ENCODE peak calls at places on chromosome 18, in five cellular contexts. L, G, U, K and N are unnamed samples.

GRCh38 chr18:23842305-23842704 is 153.1 kb downstream of the LAMA3 start:
- DNase-seq in G (no peak), K (no peak), L (no peak), U (no peak), N (no peak)

GRCh38 chr18:48023334-48024008 is 93.0 kb upstream of the SMAD2 start:
- DNase-seq in G (peak), U (no peak), L (no peak), K (peak), N (peak)

GRCh38 chr18:79797518-79798345 is at the start of gene KCNG2:
- DNase-seq in U (no peak), L (no peak), K (peak), G (peak), N (peak)

GRCh38 chr18:6145645-6146308 is 250.5 kb upstream of the TMEM200C start:
- DNase-seq in U (no peak), G (no peak), L (no peak), K (no peak), N (no peak)

GRCh38 chr18:13703899-13704298 is 22.5 kb downstream of the FAM210A start:
- DNase-seq in U (no peak), G (no peak), L (no peak), K (peak), N (no peak)

GRCh38 chr18:48623468-48624220 is 84.8 kb downstream of the CTIF start:
- DNase-seq in L (no peak), G (no peak), K (peak), U (peak), N (peak)

GRCh38 chr18:50790956-50791355 is 28.9 kb downstream of the MRO start:
- DNase-seq in U (no peak), G (peak), K (no peak), L (no peak), N (no peak)

GRCh38 chr18:9661564-9661963 is 46.5 kb upstream of the RAB31 start:
- DNase-seq in U (no peak), L (no peak), K (peak), G (peak), N (peak)

GRCh38 chr18:3709166-3709565 is 259.2 kb downstream of the TGIF1 start:
- DNase-seq in L (no peak), U (no peak), G (no peak), K (no peak), N (no peak)

GRCh38 chr18:9716780-9717563 is 8.9 kb downstream of the RAB31 start:
- DNase-seq in U (no peak), G (no peak), K (no peak), L (no peak), N (no peak)

GRCh38 chr18:1663879-1664705 is 759.4 kb downstream of the ADCYAP1 start:
- DNase-seq in G (peak), K (peak), U (no peak), L (no peak), N (peak)

GRCh38 chr18:42392416-42392815 is 437.4 kb downstream of the PIK3C3 start:
- DNase-seq in K (no peak), L (no peak), U (no peak), G (no peak), N (no peak)

GRCh38 chr18:58949031-58949430 is 84.4 kb downstream of the ZNF532 start:
- DNase-seq in K (no peak), L (no peak), U (no peak), G (no peak), N (no peak)

GRCh38 chr18:47558110-47558750 is 306.8 kb upstream of the SKOR2 start:
- DNase-seq in U (no peak), K (no peak), G (no peak), L (no peak), N (no peak)

GRCh38 chr18:60292186-60292585 is 80.4 kb downstream of the MC4R start:
- DNase-seq in L (no peak), U (no peak), G (no peak), K (no peak), N (no peak)

GRCh38 chr18:2846638-2847340 is at the start of gene EMILIN2:
- DNase-seq in U (no peak), G (peak), L (no peak), K (peak), N (peak)

GRCh38 chr18:5049124-5049523 is 147.9 kb downstream of the AKAIN1 start:
- DNase-seq in U (no peak), K (no peak), L (no peak), G (no peak), N (no peak)

GRCh38 chr18:6729247-6730091 is at the start of gene ARHGAP28:
- DNase-seq in U (peak), G (peak), L (peak), K (peak), N (peak)

GRCh38 chr18:36717422-36718110 is 111.2 kb downstream of the TPGS2 start:
- DNase-seq in G (no peak), K (no peak), U (no peak), L (no peak), N (no peak)

GRCh38 chr18:49021076-49021432 is 70.3 kb upstream of the SMAD7 start:
- DNase-seq in L (no peak), U (no peak), K (no peak), G (no peak), N (no peak)

GRCh38 chr18:47585914-47586313 is 334.5 kb upstream of the SKOR2 start:
- DNase-seq in G (no peak), L (no peak), U (no peak), K (no peak), N (no peak)

GRCh38 chr18:27713727-27714080 is 463.2 kb downstream of the CDH2 start:
- DNase-seq in U (peak), K (peak), G (peak), L (no peak), N (peak)

GRCh38 chr18:28175930-28176673 is 828 bp downstream of the CDH2 start:
- DNase-seq in U (no peak), L (no peak), G (peak), K (peak), N (peak)

DNA sequence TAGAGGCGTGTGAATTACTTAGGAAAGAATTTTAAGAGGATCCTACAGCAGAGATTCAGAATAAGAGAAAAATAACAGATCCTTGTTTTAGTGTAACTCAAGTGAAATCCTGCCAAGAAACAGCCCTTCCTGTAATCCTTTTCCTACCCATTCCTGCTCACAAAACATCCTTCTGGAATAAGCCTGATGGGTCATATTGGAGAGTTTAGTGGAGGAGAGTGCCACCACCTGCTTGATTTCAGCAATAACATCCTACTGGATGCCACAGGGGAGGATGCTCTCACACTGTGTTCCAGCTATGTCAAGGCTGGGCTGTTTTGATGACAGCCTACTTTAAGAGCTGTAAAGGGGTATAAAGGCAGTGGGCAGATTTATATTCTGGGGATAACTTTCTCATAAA is 54.8 kb upstream of the CCDC178 start:
- DNase-seq in U (no peak), G (peak), K (peak), L (no peak), N (peak)
- TF ChIP-seq CTCF in U (no peak), G (peak), K (peak), L (peak), N (peak)

GRCh38 chr18:26624443-26624842 is 76.1 kb upstream of the KCTD1 start:
- DNase-seq in L (no peak), U (no peak), G (no peak), K (no peak), N (no peak)

GRCh38 chr18:26618130-26618529 is 69.8 kb upstream of the KCTD1 start:
- DNase-seq in G (no peak), U (no peak), K (no peak), L (no peak), N (no peak)

GRCh38 chr18:26619350-26619749 is 71.0 kb upstream of the KCTD1 start:
- DNase-seq in L (no peak), K (no peak), U (no peak), G (no peak), N (no peak)

GRCh38 chr18:26617151-26617554 is 68.8 kb upstream of the KCTD1 start:
- DNase-seq in G (peak), L (peak), K (peak), U (peak), N (peak)

GRCh38 chr18:26621161-26622026 is 73.0 kb upstream of the KCTD1 start:
- DNase-seq in K (peak), U (peak), G (peak), L (no peak), N (peak)
- H3K4me3 ChIP-seq in K (no peak), U (no peak), G (no peak), L (no peak), N (peak)

GRCh38 chr18:32446780-32447179 is 23.9 kb downstream of the GAREM1 start:
- DNase-seq in L (no peak), K (no peak), G (peak), U (no peak), N (no peak)
- TF ChIP-seq CTCF in L (no peak), K (no peak), G (no peak), U (no peak), N (no peak)

DNA sequence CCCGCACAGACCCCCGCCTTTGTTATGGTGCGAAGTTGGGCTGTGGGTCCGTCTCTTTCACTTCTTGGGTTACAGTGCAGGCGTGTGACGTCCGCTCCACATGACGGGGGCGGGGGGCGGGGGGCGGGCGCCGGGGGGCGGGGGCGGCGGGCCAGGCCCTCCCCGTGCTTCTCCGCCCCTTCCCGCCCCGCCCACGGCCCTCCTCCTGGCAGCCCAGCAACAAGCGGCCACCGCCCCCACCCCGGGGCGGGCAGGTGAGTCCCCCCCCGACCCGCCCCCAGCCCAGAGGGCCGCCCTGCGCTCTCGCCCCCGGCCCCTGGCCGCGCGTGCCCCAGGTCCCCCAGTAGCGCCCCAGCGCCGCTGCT is 3.6 kb downstream of the ZNF516 start:
- DNase-seq in U (peak), K (peak), L (no peak), G (peak), N (peak)
- H3K4me3 ChIP-seq in U (peak), K (peak), L (peak), G (peak), N (peak)

GRCh38 chr18:56789004-56789888 is 138.1 kb downstream of the WDR7 start:
- DNase-seq in G (peak), U (no peak), L (no peak), K (peak), N (peak)
- TF ChIP-seq CTCF in G (peak), U (peak), L (peak), K (peak), N (peak)